ENCODE peak calls at places on chromosomes 13 and 19, in six cellular contexts. Z is GM18507, D is NCI-H1694, R is AG09309, U is iPS DF 6.9, I is EH. S is an unnamed sample.

GRCh38 chr19:45403781-45404556 is 900 bp downstream of the PPP1R13L start:
- DNase-seq in R (no peak), D (peak), Z (no peak), U (no peak), I (peak), S (no peak)

GRCh38 chr13:44153536-44153935 is 220.1 kb upstream of the SERP2 start:
- DNase-seq in I (no peak), U (no peak), Z (no peak), R (no peak), D (peak), S (no peak)

GRCh38 chr19:54551950-54552912 is 21.4 kb upstream of the LILRA2 start:
- DNase-seq in R (no peak), D (no peak), I (no peak), U (no peak), Z (no peak), S (no peak)

GRCh38 chr19:53881482-53882390 is at the start of gene PRKCG:
- DNase-seq in R (no peak), D (no peak), U (no peak), I (no peak), Z (no peak), S (no peak)

GRCh38 chr19:13033819-13034611 is 38.7 kb downstream of the NFIX start:
- DNase-seq in D (peak), R (no peak), I (peak), Z (no peak), U (no peak), S (no peak)

GRCh38 chr13:33997574-33997973 is 179.6 kb downstream of the RFC3 start:
- DNase-seq in D (no peak), Z (no peak), I (no peak), U (no peak), R (no peak), S (no peak)

GRCh38 chr13:73934215-73934623 is 200.0 kb downstream of the KLF12 start:
- DNase-seq in U (no peak), D (no peak), Z (no peak), R (no peak), I (peak), S (no peak)

GRCh38 chr19:2719910-2720776 is 1.0 kb downstream of the DIRAS1 start:
- DNase-seq in D (no peak), Z (no peak), R (no peak), I (peak), U (no peak), S (no peak)

GRCh38 chr19:54418930-54419800 is 3.9 kb downstream of the TTYH1 start:
- DNase-seq in I (no peak), Z (no peak), U (no peak), R (no peak), D (no peak), S (no peak)

GRCh38 chr13:110633776-110634175 is 18.4 kb downstream of the NAXD start:
- DNase-seq in R (no peak), D (no peak), Z (no peak), I (no peak), U (no peak), S (no peak)

GRCh38 chr19:51188227-51188559 is 36.7 kb upstream of the CD33 start:
- DNase-seq in D (no peak), R (no peak), I (no peak), Z (no peak), U (no peak), S (no peak)

GRCh38 chr19:48551437-48552302 is at the start of gene SULT2B1:
- DNase-seq in D (no peak), Z (no peak), U (no peak), R (no peak), I (no peak), S (no peak)

GRCh38 chr19:8578642-8579265 is 1.5 kb upstream of the MYO1F start:
- DNase-seq in Z (no peak), D (peak), U (peak), R (no peak), I (peak), S (no peak)

S was measured in HFF-Myc.